ENCODE peak calls at places on chromosomes 6 and 20, in nine cellular contexts. One of them, this sample, is unnamed.

GRCh38 chr6:119333063-119333609 is 16.4 kb downstream of the MAN1A1 start:
- DNase-seq in left cardiac atrium: no peak
- DNase-seq in T-helper 2 cell treated with Interferon-gamma antibody and Interleukin-4, amounts not matched to agents 5 μg/mL and 100 μg/mL, for 36 hours: no peak
- DNase-seq in DMS 273 treated with DMSO at 0.1 percent for 48 hours: no peak
- DNase-seq in occipital lobe: no peak
- DNase-seq in MM.1S: no peak
- DNase-seq in NCI-H1105: no peak
- DNase-seq in lower leg skin: no peak
- DNase-seq in endothelial cell: no peak
- DNase-seq in this sample: no peak

GRCh38 chr6:33856655-33857054 is 52.9 kb upstream of the MLN start:
- DNase-seq in left cardiac atrium: no peak
- DNase-seq in T-helper 2 cell treated with Interferon-gamma antibody and Interleukin-4, amounts not matched to agents 5 μg/mL and 100 μg/mL, for 36 hours: peak
- DNase-seq in DMS 273 treated with DMSO at 0.1 percent for 48 hours: no peak
- DNase-seq in occipital lobe: no peak
- DNase-seq in MM.1S: peak
- DNase-seq in NCI-H1105: no peak
- DNase-seq in lower leg skin: no peak
- DNase-seq in endothelial cell: no peak
- DNase-seq in this sample: no peak

GRCh38 chr6:15493437-15494168 is 169.2 kb downstream of the DTNBP1 start:
- DNase-seq in left cardiac atrium: no peak
- DNase-seq in T-helper 2 cell treated with Interferon-gamma antibody and Interleukin-4, amounts not matched to agents 5 μg/mL and 100 μg/mL, for 36 hours: no peak
- DNase-seq in DMS 273 treated with DMSO at 0.1 percent for 48 hours: no peak
- DNase-seq in occipital lobe: no peak
- DNase-seq in MM.1S: no peak
- DNase-seq in NCI-H1105: no peak
- DNase-seq in lower leg skin: no peak
- DNase-seq in endothelial cell: no peak
- DNase-seq in this sample: no peak

GRCh38 chr20:8718214-8718613 is 350.7 kb upstream of the PLCB4 start:
- DNase-seq in left cardiac atrium: no peak
- DNase-seq in T-helper 2 cell treated with Interferon-gamma antibody and Interleukin-4, amounts not matched to agents 5 μg/mL and 100 μg/mL, for 36 hours: no peak
- DNase-seq in DMS 273 treated with DMSO at 0.1 percent for 48 hours: no peak
- DNase-seq in occipital lobe: no peak
- DNase-seq in MM.1S: no peak
- DNase-seq in NCI-H1105: no peak
- DNase-seq in lower leg skin: no peak
- DNase-seq in endothelial cell: no peak
- DNase-seq in this sample: no peak

GRCh38 chr20:38055294-38055693 is 21.7 kb downstream of the RPRD1B start:
- DNase-seq in left cardiac atrium: no peak
- DNase-seq in T-helper 2 cell treated with Interferon-gamma antibody and Interleukin-4, amounts not matched to agents 5 μg/mL and 100 μg/mL, for 36 hours: no peak
- DNase-seq in DMS 273 treated with DMSO at 0.1 percent for 48 hours: no peak
- DNase-seq in occipital lobe: no peak
- DNase-seq in MM.1S: no peak
- DNase-seq in NCI-H1105: no peak
- DNase-seq in lower leg skin: no peak
- DNase-seq in endothelial cell: no peak
- DNase-seq in this sample: no peak

GRCh38 chr6:16105874-16106273 is 23.0 kb upstream of the MYLIP start:
- DNase-seq in left cardiac atrium: no peak
- DNase-seq in T-helper 2 cell treated with Interferon-gamma antibody and Interleukin-4, amounts not matched to agents 5 μg/mL and 100 μg/mL, for 36 hours: no peak
- DNase-seq in DMS 273 treated with DMSO at 0.1 percent for 48 hours: no peak
- DNase-seq in occipital lobe: no peak
- DNase-seq in MM.1S: no peak
- DNase-seq in NCI-H1105: no peak
- DNase-seq in lower leg skin: no peak
- DNase-seq in endothelial cell: no peak
- DNase-seq in this sample: no peak

GRCh38 chr20:20079102-20079784 is 26.9 kb downstream of the CFAP61 start:
- DNase-seq in left cardiac atrium: no peak
- DNase-seq in T-helper 2 cell treated with Interferon-gamma antibody and Interleukin-4, amounts not matched to agents 5 μg/mL and 100 μg/mL, for 36 hours: no peak
- DNase-seq in DMS 273 treated with DMSO at 0.1 percent for 48 hours: peak
- DNase-seq in occipital lobe: no peak
- DNase-seq in MM.1S: no peak
- DNase-seq in NCI-H1105: peak
- DNase-seq in lower leg skin: no peak
- DNase-seq in endothelial cell: no peak
- DNase-seq in this sample: peak

GRCh38 chr6:149686230-149686629 is 31.7 kb downstream of the LATS1 start:
- DNase-seq in left cardiac atrium: no peak
- DNase-seq in T-helper 2 cell treated with Interferon-gamma antibody and Interleukin-4, amounts not matched to agents 5 μg/mL and 100 μg/mL, for 36 hours: no peak
- DNase-seq in DMS 273 treated with DMSO at 0.1 percent for 48 hours: no peak
- DNase-seq in occipital lobe: no peak
- DNase-seq in MM.1S: no peak
- DNase-seq in NCI-H1105: no peak
- DNase-seq in lower leg skin: no peak
- DNase-seq in endothelial cell: no peak
- DNase-seq in this sample: no peak

GRCh38 chr6:677919-678318 is 15.0 kb downstream of the EXOC2 start:
- DNase-seq in left cardiac atrium: no peak
- DNase-seq in T-helper 2 cell treated with Interferon-gamma antibody and Interleukin-4, amounts not matched to agents 5 μg/mL and 100 μg/mL, for 36 hours: no peak
- DNase-seq in DMS 273 treated with DMSO at 0.1 percent for 48 hours: no peak
- DNase-seq in occipital lobe: no peak
- DNase-seq in MM.1S: no peak
- DNase-seq in NCI-H1105: no peak
- DNase-seq in lower leg skin: no peak
- DNase-seq in endothelial cell: no peak
- DNase-seq in this sample: no peak

GRCh38 chr20:50713677-50714101 is 17.7 kb upstream of the PARD6B start:
- DNase-seq in left cardiac atrium: no peak
- DNase-seq in T-helper 2 cell treated with Interferon-gamma antibody and Interleukin-4, amounts not matched to agents 5 μg/mL and 100 μg/mL, for 36 hours: no peak
- DNase-seq in DMS 273 treated with DMSO at 0.1 percent for 48 hours: no peak
- DNase-seq in occipital lobe: no peak
- DNase-seq in MM.1S: no peak
- DNase-seq in NCI-H1105: no peak
- DNase-seq in lower leg skin: peak
- DNase-seq in endothelial cell: peak
- DNase-seq in this sample: no peak

GRCh38 chr20:17565164-17565845 is 4.6 kb upstream of the DSTN start:
- DNase-seq in left cardiac atrium: no peak
- DNase-seq in T-helper 2 cell treated with Interferon-gamma antibody and Interleukin-4, amounts not matched to agents 5 μg/mL and 100 μg/mL, for 36 hours: no peak
- DNase-seq in DMS 273 treated with DMSO at 0.1 percent for 48 hours: no peak
- DNase-seq in occipital lobe: no peak
- DNase-seq in MM.1S: no peak
- DNase-seq in NCI-H1105: no peak
- DNase-seq in lower leg skin: no peak
- DNase-seq in endothelial cell: no peak
- DNase-seq in this sample: no peak